ENCODE peak calls at places on chromosomes 3 and 15, in four cellular contexts. One of them, this sample, is unnamed.

GRCh38 chr15:27088584-27089232 is 117.7 kb downstream of the GABRG3 start:
- DNase-seq in foreskin melanocyte: no peak
- DNase-seq in WERI-Rb-1: no peak
- DNase-seq in fibroblast of mammary gland: no peak
- DNase-seq in this sample: no peak

GRCh38 chr15:35427091-35427490 is 118.9 kb downstream of the DPH6 start:
- DNase-seq in foreskin melanocyte: no peak
- DNase-seq in WERI-Rb-1: no peak
- DNase-seq in fibroblast of mammary gland: peak
- DNase-seq in this sample: no peak

GRCh38 chr15:58483316-58483715 is 51.5 kb downstream of the LIPC start:
- DNase-seq in foreskin melanocyte: no peak
- DNase-seq in WERI-Rb-1: no peak
- DNase-seq in fibroblast of mammary gland: no peak
- DNase-seq in this sample: no peak

GRCh38 chr15:63892794-63893441 is 59.2 kb upstream of the HERC1 start:
- DNase-seq in foreskin melanocyte: peak
- DNase-seq in WERI-Rb-1: no peak
- DNase-seq in fibroblast of mammary gland: no peak
- DNase-seq in this sample: peak

GRCh38 chr3:71421820-71422566 is 161.5 kb downstream of the FOXP1 start:
- DNase-seq in foreskin melanocyte: no peak
- DNase-seq in WERI-Rb-1: no peak
- DNase-seq in fibroblast of mammary gland: no peak
- DNase-seq in this sample: no peak

GRCh38 chr15:49619226-49619625 is 1.4 kb downstream of the FAM227B start:
- DNase-seq in foreskin melanocyte: no peak
- DNase-seq in WERI-Rb-1: no peak
- DNase-seq in fibroblast of mammary gland: no peak
- DNase-seq in this sample: no peak

GRCh38 chr3:196662711-196663571 is 23.4 kb downstream of the NRROS start:
- DNase-seq in foreskin melanocyte: no peak
- DNase-seq in WERI-Rb-1: peak
- DNase-seq in fibroblast of mammary gland: no peak
- DNase-seq in this sample: no peak

GRCh38 chr15:91422704-91423254 is 322.7 kb downstream of the SV2B start:
- DNase-seq in foreskin melanocyte: no peak
- DNase-seq in WERI-Rb-1: no peak
- DNase-seq in fibroblast of mammary gland: no peak
- DNase-seq in this sample: no peak

GRCh38 chr3:126540946-126541627 is 17.1 kb downstream of the CHST13 start:
- DNase-seq in foreskin melanocyte: no peak
- DNase-seq in WERI-Rb-1: no peak
- DNase-seq in fibroblast of mammary gland: no peak
- DNase-seq in this sample: no peak

GRCh38 chr3:159786489-159787181 is 202.0 kb upstream of the IL12A start:
- DNase-seq in foreskin melanocyte: no peak
- DNase-seq in WERI-Rb-1: no peak
- DNase-seq in fibroblast of mammary gland: no peak
- DNase-seq in this sample: no peak

GRCh38 chr3:11592460-11593298 is 51.0 kb downstream of the VGLL4 start:
- DNase-seq in foreskin melanocyte: no peak
- DNase-seq in WERI-Rb-1: no peak
- DNase-seq in fibroblast of mammary gland: peak
- DNase-seq in this sample: no peak

GRCh38 chr3:55097441-55097840 is 169.6 kb upstream of the LRTM1 start:
- DNase-seq in foreskin melanocyte: no peak
- DNase-seq in WERI-Rb-1: no peak
- DNase-seq in fibroblast of mammary gland: peak
- DNase-seq in this sample: no peak

GRCh38 chr15:78243491-78243941 is 9.2 kb upstream of the ACSBG1 start:
- DNase-seq in foreskin melanocyte: no peak
- DNase-seq in WERI-Rb-1: peak
- DNase-seq in fibroblast of mammary gland: peak
- DNase-seq in this sample: no peak

GRCh38 chr3:99330281-99330680 is 308.1 kb upstream of the COL8A1 start:
- DNase-seq in foreskin melanocyte: no peak
- DNase-seq in WERI-Rb-1: no peak
- DNase-seq in fibroblast of mammary gland: no peak
- DNase-seq in this sample: no peak

GRCh38 chr3:177245257-177245656 is 48.0 kb upstream of the TBL1XR1 start:
- DNase-seq in foreskin melanocyte: no peak
- DNase-seq in WERI-Rb-1: no peak
- DNase-seq in fibroblast of mammary gland: no peak
- DNase-seq in this sample: no peak

GRCh38 chr15:82966671-82967071 is 14.2 kb upstream of the HOMER2 start:
- DNase-seq in foreskin melanocyte: no peak
- DNase-seq in WERI-Rb-1: no peak
- DNase-seq in fibroblast of mammary gland: no peak
- DNase-seq in this sample: no peak

GRCh38 chr3:33787328-33788009 is 11.0 kb upstream of the PDCD6IP start:
- DNase-seq in foreskin melanocyte: peak
- DNase-seq in WERI-Rb-1: peak
- DNase-seq in fibroblast of mammary gland: peak
- DNase-seq in this sample: peak

GRCh38 chr15:64152507-64153387 is 1.2 kb downstream of the SNX22 start:
- DNase-seq in foreskin melanocyte: no peak
- DNase-seq in WERI-Rb-1: no peak
- DNase-seq in fibroblast of mammary gland: no peak
- DNase-seq in this sample: no peak

GRCh38 chr3:114408763-114409162 is 114.9 kb downstream of the TIGIT start:
- DNase-seq in foreskin melanocyte: no peak
- DNase-seq in WERI-Rb-1: no peak
- DNase-seq in fibroblast of mammary gland: peak
- DNase-seq in this sample: no peak

GRCh38 chr3:123229145-123229544 is 27.4 kb downstream of the SEC22A start:
- DNase-seq in foreskin melanocyte: peak
- DNase-seq in WERI-Rb-1: no peak
- DNase-seq in fibroblast of mammary gland: no peak
- DNase-seq in this sample: no peak

GRCh38 chr3:136952292-136952691 is 5.5 kb upstream of the IL20RB start:
- DNase-seq in foreskin melanocyte: no peak
- DNase-seq in WERI-Rb-1: no peak
- DNase-seq in fibroblast of mammary gland: peak
- DNase-seq in this sample: no peak

GRCh38 chr3:127964053-127964452 is 49.0 kb downstream of the KBTBD12 start:
- DNase-seq in foreskin melanocyte: no peak
- DNase-seq in WERI-Rb-1: no peak
- DNase-seq in fibroblast of mammary gland: peak
- DNase-seq in this sample: no peak

GRCh38 chr3:99934984-99935797 is 117.5 kb downstream of the CMSS1 start:
- DNase-seq in foreskin melanocyte: no peak
- DNase-seq in WERI-Rb-1: no peak
- DNase-seq in fibroblast of mammary gland: peak
- DNase-seq in this sample: no peak

GRCh38 chr15:42090375-42090774 is 4.0 kb downstream of the PLA2G4D start:
- DNase-seq in foreskin melanocyte: no peak
- DNase-seq in WERI-Rb-1: no peak
- DNase-seq in fibroblast of mammary gland: no peak
- DNase-seq in this sample: no peak

GRCh38 chr3:25821746-25822573 is 32.1 kb downstream of the OXSM start:
- DNase-seq in foreskin melanocyte: no peak
- DNase-seq in WERI-Rb-1: no peak
- DNase-seq in fibroblast of mammary gland: no peak
- DNase-seq in this sample: no peak

GRCh38 chr15:51775967-51776816 is 24.8 kb downstream of the TMOD2 start:
- DNase-seq in foreskin melanocyte: no peak
- DNase-seq in WERI-Rb-1: peak
- DNase-seq in fibroblast of mammary gland: peak
- DNase-seq in this sample: no peak

GRCh38 chr3:18423401-18424212 is 1.5 kb downstream of the SATB1 start:
- DNase-seq in foreskin melanocyte: peak
- DNase-seq in WERI-Rb-1: peak
- DNase-seq in fibroblast of mammary gland: peak
- DNase-seq in this sample: no peak

GRCh38 chr3:134366928-134367352 is 7.3 kb downstream of the AMOTL2 start:
- DNase-seq in foreskin melanocyte: peak
- DNase-seq in WERI-Rb-1: no peak
- DNase-seq in fibroblast of mammary gland: no peak
- DNase-seq in this sample: no peak

GRCh38 chr3:41893977-41894376 is 67.9 kb downstream of the ULK4 start:
- DNase-seq in foreskin melanocyte: peak
- DNase-seq in WERI-Rb-1: peak
- DNase-seq in fibroblast of mammary gland: peak
- DNase-seq in this sample: no peak

GRCh38 chr3:197730200-197730599 is 6.5 kb downstream of the RUBCN start:
- DNase-seq in foreskin melanocyte: no peak
- DNase-seq in WERI-Rb-1: no peak
- DNase-seq in fibroblast of mammary gland: peak
- DNase-seq in this sample: no peak

GRCh38 chr3:11757929-11758328 is 88.8 kb downstream of the TAMM41 start:
- DNase-seq in foreskin melanocyte: no peak
- DNase-seq in WERI-Rb-1: peak
- DNase-seq in fibroblast of mammary gland: no peak
- DNase-seq in this sample: no peak

GRCh38 chr3:108736821-108737220 is 20.4 kb downstream of the RETNLB start:
- DNase-seq in foreskin melanocyte: no peak
- DNase-seq in WERI-Rb-1: no peak
- DNase-seq in fibroblast of mammary gland: no peak
- DNase-seq in this sample: no peak

GRCh38 chr3:54882114-54882833 is 45.6 kb downstream of the LRTM1 start:
- DNase-seq in foreskin melanocyte: no peak
- DNase-seq in WERI-Rb-1: no peak
- DNase-seq in fibroblast of mammary gland: peak
- DNase-seq in this sample: no peak

GRCh38 chr15:63013052-63013808 is 29.3 kb upstream of the TPM1 start:
- DNase-seq in foreskin melanocyte: no peak
- DNase-seq in WERI-Rb-1: no peak
- DNase-seq in fibroblast of mammary gland: peak
- DNase-seq in this sample: no peak

GRCh38 chr3:171018151-171018935 is 8.2 kb downstream of the SLC2A2 start:
- DNase-seq in foreskin melanocyte: no peak
- DNase-seq in WERI-Rb-1: no peak
- DNase-seq in fibroblast of mammary gland: no peak
- DNase-seq in this sample: no peak

GRCh38 chr15:56739964-56740640 is 6.8 kb upstream of the ZNF280D start:
- DNase-seq in foreskin melanocyte: no peak
- DNase-seq in WERI-Rb-1: no peak
- DNase-seq in fibroblast of mammary gland: peak
- DNase-seq in this sample: no peak

GRCh38 chr15:77186518-77187095 is 115.7 kb upstream of the TSPAN3 start:
- DNase-seq in foreskin melanocyte: no peak
- DNase-seq in WERI-Rb-1: no peak
- DNase-seq in fibroblast of mammary gland: peak
- DNase-seq in this sample: no peak

GRCh38 chr15:52020253-52021085 is 1.4 kb downstream of the MAPK6 start:
- DNase-seq in foreskin melanocyte: no peak
- DNase-seq in WERI-Rb-1: no peak
- DNase-seq in fibroblast of mammary gland: peak
- DNase-seq in this sample: no peak